ENCODE peak calls at places on chromosomes 13 and 19, in six cellular contexts. V is cortex of kidney; C is HAP-1; D is RPMI8226; E is stimulated activated CD4-positive, alpha-beta T cell treated with anti-CD3 and anti-CD28 coated beads, Interleukin-1b, Interleukin-23, amount 100 ng/mL, for 24 hours; L is kidney tubule cell. Y is an unnamed sample.

GRCh38 chr19:1522061-1522460 is 1.8 kb upstream of the PLK5 start:
- DNase-seq in V (no peak), D (no peak), E (no peak), C (no peak), L (no peak), Y (no peak)

GRCh38 chr13:45695198-45695730 is 6.9 kb upstream of the CBY2 start:
- DNase-seq in D (no peak), C (no peak), L (no peak), V (no peak), E (peak), Y (no peak)

GRCh38 chr19:40217027-40217810 is 965 bp downstream of the TTC9B start:
- DNase-seq in E (no peak), V (no peak), L (peak), C (peak), D (peak), Y (no peak)

GRCh38 chr19:16106121-16106520 is 5.6 kb upstream of the RAB8A start:
- DNase-seq in L (peak), D (no peak), V (no peak), E (no peak), C (no peak), Y (no peak)

GRCh38 chr19:34731019-34731829 is 2.8 kb upstream of the ZNF181 start:
- DNase-seq in V (no peak), D (no peak), L (no peak), E (no peak), C (no peak), Y (no peak)

GRCh38 chr13:109737606-109738005 is 48.8 kb downstream of the IRS2 start:
- DNase-seq in V (no peak), E (peak), D (no peak), L (peak), C (no peak), Y (no peak)

GRCh38 chr13:112442483-112443090 is 66.4 kb downstream of the SPACA7 start:
- DNase-seq in D (no peak), L (no peak), E (no peak), V (no peak), C (peak), Y (no peak)

GRCh38 chr13:59677966-59678814 is 485.5 kb downstream of the DIAPH3 start:
- DNase-seq in D (peak), E (no peak), V (no peak), L (peak), C (peak), Y (peak)

GRCh38 chr19:34502582-34503545 is 21.3 kb downstream of the WTIP start:
- DNase-seq in C (no peak), V (no peak), D (no peak), E (no peak), L (no peak), Y (no peak)

GRCh38 chr13:47503468-47503867 is 497.6 kb downstream of the SUCLA2 start:
- DNase-seq in E (no peak), V (no peak), L (no peak), D (no peak), C (no peak), Y (no peak)

GRCh38 chr13:20945952-20946383 is 43.4 kb upstream of the XPO4 start:
- DNase-seq in D (no peak), L (no peak), E (no peak), C (no peak), V (no peak), Y (no peak)

GRCh38 chr19:16118489-16119033 is 6.9 kb downstream of the RAB8A start:
- DNase-seq in V (no peak), D (peak), C (no peak), L (no peak), E (peak), Y (peak)

GRCh38 chr13:89315287-89315686 is 1644.1 kb downstream of the SLITRK5 start:
- DNase-seq in L (no peak), C (no peak), E (no peak), D (no peak), V (no peak), Y (no peak)